ENCODE peak calls at places on chromosomes 12 and 14, in nine cellular contexts. One of them, this sample, is unnamed.

GRCh38 chr12:1815814-1816729 is 4.3 kb upstream of the LRTM2 start:
- DNase-seq in naive thymus-derived CD4-positive, alpha-beta T cell: no peak
- DNase-seq in left lung: no peak
- DNase-seq in IMR-90: no peak
- DNase-seq in heart right ventricle: no peak
- DNase-seq in stomach: no peak
- DNase-seq in fibroblast of lung: no peak
- DNase-seq in keratinocyte: no peak
- DNase-seq in CD8-positive, alpha-beta T cell: no peak
- DNase-seq in this sample: no peak

GRCh38 chr14:92259613-92260357 is 63.2 kb upstream of the SLC24A4 start:
- DNase-seq in naive thymus-derived CD4-positive, alpha-beta T cell: no peak
- DNase-seq in left lung: no peak
- DNase-seq in IMR-90: no peak
- DNase-seq in heart right ventricle: no peak
- DNase-seq in stomach: no peak
- DNase-seq in fibroblast of lung: no peak
- DNase-seq in keratinocyte: no peak
- DNase-seq in CD8-positive, alpha-beta T cell: no peak
- DNase-seq in this sample: no peak

GRCh38 chr12:56933826-56934625 is at the start of gene SDR9C7:
- DNase-seq in naive thymus-derived CD4-positive, alpha-beta T cell: no peak
- DNase-seq in left lung: no peak
- DNase-seq in IMR-90: no peak
- DNase-seq in heart right ventricle: no peak
- DNase-seq in stomach: no peak
- DNase-seq in fibroblast of lung: no peak
- DNase-seq in keratinocyte: no peak
- DNase-seq in CD8-positive, alpha-beta T cell: no peak
- DNase-seq in this sample: no peak

GRCh38 chr14:86022031-86022629 is 492.2 kb downstream of the FLRT2 start:
- DNase-seq in naive thymus-derived CD4-positive, alpha-beta T cell: no peak
- DNase-seq in left lung: no peak
- DNase-seq in IMR-90: peak; percentile 84
- DNase-seq in heart right ventricle: no peak
- DNase-seq in stomach: no peak
- DNase-seq in fibroblast of lung: peak; percentile 60
- DNase-seq in keratinocyte: no peak
- DNase-seq in CD8-positive, alpha-beta T cell: no peak
- DNase-seq in this sample: no peak

GRCh38 chr12:49533331-49533730 is 5.5 kb upstream of the KCNH3 start:
- DNase-seq in naive thymus-derived CD4-positive, alpha-beta T cell: no peak
- DNase-seq in left lung: no peak
- DNase-seq in IMR-90: no peak
- DNase-seq in heart right ventricle: no peak
- DNase-seq in stomach: peak; percentile 28
- DNase-seq in fibroblast of lung: no peak
- DNase-seq in keratinocyte: no peak
- DNase-seq in CD8-positive, alpha-beta T cell: no peak
- DNase-seq in this sample: no peak

GRCh38 chr12:65330341-65330740 is 51.9 kb downstream of the MSRB3 start:
- DNase-seq in naive thymus-derived CD4-positive, alpha-beta T cell: no peak
- DNase-seq in left lung: no peak
- DNase-seq in IMR-90: peak; percentile 69
- DNase-seq in heart right ventricle: no peak
- DNase-seq in stomach: no peak
- DNase-seq in fibroblast of lung: peak; percentile 31
- DNase-seq in keratinocyte: no peak
- DNase-seq in CD8-positive, alpha-beta T cell: no peak
- DNase-seq in this sample: no peak

GRCh38 chr12:51087818-51088217 is 4.4 kb upstream of the CSRNP2 start:
- DNase-seq in naive thymus-derived CD4-positive, alpha-beta T cell: no peak
- DNase-seq in left lung: no peak
- DNase-seq in IMR-90: no peak
- DNase-seq in heart right ventricle: no peak
- DNase-seq in stomach: no peak
- DNase-seq in fibroblast of lung: no peak
- DNase-seq in keratinocyte: no peak
- DNase-seq in CD8-positive, alpha-beta T cell: no peak
- DNase-seq in this sample: no peak

GRCh38 chr12:16076553-16076952 is 165.4 kb downstream of the DERA start:
- DNase-seq in naive thymus-derived CD4-positive, alpha-beta T cell: no peak
- DNase-seq in left lung: no peak
- DNase-seq in IMR-90: peak; percentile 2
- DNase-seq in heart right ventricle: no peak
- DNase-seq in stomach: no peak
- DNase-seq in fibroblast of lung: peak; percentile 12
- DNase-seq in keratinocyte: no peak
- DNase-seq in CD8-positive, alpha-beta T cell: no peak
- DNase-seq in this sample: peak; percentile 3

GRCh38 chr14:24274101-24274543 is 2.7 kb upstream of the RABGGTA start:
- DNase-seq in naive thymus-derived CD4-positive, alpha-beta T cell: peak; percentile 71
- DNase-seq in left lung: no peak
- DNase-seq in IMR-90: peak; percentile 31
- DNase-seq in heart right ventricle: no peak
- DNase-seq in stomach: peak; percentile 63
- DNase-seq in fibroblast of lung: no peak
- DNase-seq in keratinocyte: peak; percentile 95
- DNase-seq in CD8-positive, alpha-beta T cell: no peak
- DNase-seq in this sample: no peak

GRCh38 chr12:109554761-109555160 is 18.5 kb downstream of the MMAB start:
- DNase-seq in naive thymus-derived CD4-positive, alpha-beta T cell: no peak
- DNase-seq in left lung: no peak
- DNase-seq in IMR-90: no peak
- DNase-seq in heart right ventricle: no peak
- DNase-seq in stomach: no peak
- DNase-seq in fibroblast of lung: no peak
- DNase-seq in keratinocyte: no peak
- DNase-seq in CD8-positive, alpha-beta T cell: no peak
- DNase-seq in this sample: no peak

GRCh38 chr12:18430425-18431048 is 169.2 kb downstream of the PIK3C2G start:
- DNase-seq in naive thymus-derived CD4-positive, alpha-beta T cell: no peak
- DNase-seq in left lung: no peak
- DNase-seq in IMR-90: peak; percentile 71
- DNase-seq in heart right ventricle: no peak
- DNase-seq in stomach: peak; percentile 40
- DNase-seq in fibroblast of lung: peak; percentile 78
- DNase-seq in keratinocyte: no peak
- DNase-seq in CD8-positive, alpha-beta T cell: no peak
- DNase-seq in this sample: no peak

GRCh38 chr14:89794096-89794495 is 160.4 kb downstream of the EFCAB11 start:
- DNase-seq in naive thymus-derived CD4-positive, alpha-beta T cell: no peak
- DNase-seq in left lung: no peak
- DNase-seq in IMR-90: no peak
- DNase-seq in heart right ventricle: peak; percentile 52
- DNase-seq in stomach: no peak
- DNase-seq in fibroblast of lung: peak; percentile 25
- DNase-seq in keratinocyte: no peak
- DNase-seq in CD8-positive, alpha-beta T cell: no peak
- DNase-seq in this sample: no peak

GRCh38 chr12:46549527-46550265 is 177.1 kb upstream of the SLC38A2 start:
- DNase-seq in naive thymus-derived CD4-positive, alpha-beta T cell: no peak
- DNase-seq in left lung: no peak
- DNase-seq in IMR-90: peak; percentile 97
- DNase-seq in heart right ventricle: no peak
- DNase-seq in stomach: no peak
- DNase-seq in fibroblast of lung: peak; percentile 96
- DNase-seq in keratinocyte: no peak
- DNase-seq in CD8-positive, alpha-beta T cell: no peak
- DNase-seq in this sample: peak; percentile 71

GRCh38 chr14:100554082-100554677 is 33.0 kb downstream of the BEGAIN start:
- DNase-seq in naive thymus-derived CD4-positive, alpha-beta T cell: no peak
- DNase-seq in left lung: no peak
- DNase-seq in IMR-90: no peak
- DNase-seq in heart right ventricle: peak; percentile 62
- DNase-seq in stomach: peak; percentile 62
- DNase-seq in fibroblast of lung: no peak
- DNase-seq in keratinocyte: no peak
- DNase-seq in CD8-positive, alpha-beta T cell: no peak
- DNase-seq in this sample: no peak

GRCh38 chr14:70441641-70442040 is 10.3 kb upstream of the ADAM21 start:
- DNase-seq in naive thymus-derived CD4-positive, alpha-beta T cell: no peak
- DNase-seq in left lung: no peak
- DNase-seq in IMR-90: no peak
- DNase-seq in heart right ventricle: no peak
- DNase-seq in stomach: no peak
- DNase-seq in fibroblast of lung: no peak
- DNase-seq in keratinocyte: no peak
- DNase-seq in CD8-positive, alpha-beta T cell: no peak
- DNase-seq in this sample: no peak
- H3K9me3 ChIP-seq in naive thymus-derived CD4-positive, alpha-beta T cell: peaks cover 36% of the 10 kb centered on the region
- H3K9me3 ChIP-seq in left lung: no peaks in the 10 kb centered on the region
- H3K9me3 ChIP-seq in IMR-90: peaks cover 20% of the 10 kb centered on the region
- H3K9me3 ChIP-seq in heart right ventricle: peaks cover 60% of the 10 kb centered on the region
- H3K9me3 ChIP-seq in stomach: peaks cover 63% of the 10 kb centered on the region
- H3K9me3 ChIP-seq in fibroblast of lung: no peaks in the 10 kb centered on the region
- H3K9me3 ChIP-seq in keratinocyte: peaks cover 3% of the 10 kb centered on the region
- H3K9me3 ChIP-seq in CD8-positive, alpha-beta T cell: peaks cover 8% of the 10 kb centered on the region
- H3K9me3 ChIP-seq in this sample: peaks cover 2% of the 10 kb centered on the region

DNA sequence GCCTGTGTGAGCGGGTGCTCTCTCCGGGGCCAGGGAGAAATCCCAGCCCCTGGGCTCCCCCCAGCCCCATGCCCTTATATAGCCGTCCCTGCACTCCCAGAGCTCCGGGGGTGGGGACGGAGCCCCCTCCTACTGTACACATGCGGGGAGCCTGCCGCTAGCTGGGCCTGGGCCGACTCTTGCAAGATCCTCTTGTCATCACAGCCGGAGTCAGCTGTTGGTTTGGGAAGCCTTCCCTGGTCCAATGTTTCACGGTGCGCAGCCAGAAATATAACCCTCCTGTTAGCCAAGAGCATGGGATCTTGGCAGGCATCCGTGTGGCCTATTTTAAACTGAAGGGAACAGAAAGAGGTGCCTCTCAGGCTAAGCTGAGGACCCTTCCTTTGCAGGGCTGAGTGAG is 175.2 kb downstream of the TSPAN9 start:
- DNase-seq in naive thymus-derived CD4-positive, alpha-beta T cell: no peak
- DNase-seq in left lung: peak; percentile 80
- DNase-seq in IMR-90: peak; percentile 74
- DNase-seq in heart right ventricle: peak; percentile 81
- DNase-seq in stomach: peak; percentile 56
- DNase-seq in fibroblast of lung: peak; percentile 95
- DNase-seq in keratinocyte: no peak
- DNase-seq in CD8-positive, alpha-beta T cell: no peak
- DNase-seq in this sample: no peak
- H3K27ac ChIP-seq in naive thymus-derived CD4-positive, alpha-beta T cell: no peak overlapping the region
- H3K27ac ChIP-seq in left lung: no peak overlapping the region
- H3K27ac ChIP-seq in IMR-90: no peak overlapping the region
- H3K27ac ChIP-seq in heart right ventricle: peak overlapping the region; percentile 88
- H3K27ac ChIP-seq in stomach: peak overlapping the region; percentile 69
- H3K27ac ChIP-seq in fibroblast of lung: no peak overlapping the region
- H3K27ac ChIP-seq in keratinocyte: no peak overlapping the region
- H3K27ac ChIP-seq in CD8-positive, alpha-beta T cell: no peak overlapping the region
- H3K27ac ChIP-seq in this sample: no peak overlapping the region

DNA sequence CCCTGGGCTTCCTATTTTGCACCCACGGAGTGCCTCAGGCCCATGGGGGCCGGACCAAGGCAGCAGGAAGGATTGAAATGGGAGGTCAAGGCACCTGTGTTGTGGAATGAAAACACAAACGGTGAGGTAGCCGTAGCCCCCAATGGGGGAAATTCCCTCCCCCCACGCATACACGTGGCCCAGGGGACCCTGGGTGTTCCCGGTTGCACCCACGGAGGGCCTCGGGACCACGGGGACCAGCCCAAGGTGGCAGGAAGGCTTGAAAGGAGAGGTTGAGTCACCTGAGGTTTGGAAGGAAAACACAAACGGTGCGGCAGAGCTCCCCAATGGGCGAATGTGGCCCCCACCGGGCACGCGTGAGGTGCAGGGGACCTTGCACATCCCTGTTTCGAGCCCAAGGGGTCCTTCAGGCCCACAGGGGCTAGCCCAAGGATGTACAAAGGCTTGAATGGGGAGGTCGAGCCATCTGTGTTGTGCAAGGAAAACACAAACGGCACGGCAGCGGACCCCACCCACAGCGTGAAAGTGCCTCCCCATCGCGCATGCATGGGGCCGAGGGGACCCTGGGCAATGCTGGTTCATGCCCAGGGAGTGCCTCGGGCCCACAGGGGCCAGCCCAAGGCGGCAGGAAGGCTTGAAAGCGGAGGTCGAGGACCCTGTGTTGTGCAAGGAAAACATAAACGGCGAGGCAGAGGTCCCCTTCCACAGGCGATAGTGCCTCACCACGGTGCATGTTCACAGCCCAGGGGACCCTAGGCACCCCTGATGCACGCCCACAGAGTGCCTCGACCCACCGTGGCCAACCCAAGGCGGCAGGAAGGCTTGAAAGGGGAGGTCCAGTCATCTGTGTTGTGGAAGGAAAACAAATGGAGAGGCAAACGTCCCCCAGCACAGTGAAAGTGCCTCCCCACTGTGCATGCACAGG is 376.7 kb downstream of the ALG10 start:
- DNase-seq in naive thymus-derived CD4-positive, alpha-beta T cell: no peak
- DNase-seq in left lung: peak; percentile 51
- DNase-seq in IMR-90: no peak
- DNase-seq in heart right ventricle: peak; percentile 2
- DNase-seq in stomach: peak; percentile 16
- DNase-seq in fibroblast of lung: no peak
- DNase-seq in keratinocyte: no peak
- DNase-seq in CD8-positive, alpha-beta T cell: peak; percentile 6
- DNase-seq in this sample: no peak
- H3K9me3 ChIP-seq in naive thymus-derived CD4-positive, alpha-beta T cell: peaks cover 65% of the 10 kb centered on the region
- H3K9me3 ChIP-seq in left lung: no peaks in the 10 kb centered on the region
- H3K9me3 ChIP-seq in IMR-90: peaks cover 74% of the 10 kb centered on the region
- H3K9me3 ChIP-seq in heart right ventricle: peaks cover 98% of the 10 kb centered on the region
- H3K9me3 ChIP-seq in stomach: peaks cover 100% of the 10 kb centered on the region
- H3K9me3 ChIP-seq in fibroblast of lung: no peaks in the 10 kb centered on the region
- H3K9me3 ChIP-seq in keratinocyte: peaks cover 19% of the 10 kb centered on the region
- H3K9me3 ChIP-seq in CD8-positive, alpha-beta T cell: no peaks in the 10 kb centered on the region
- H3K9me3 ChIP-seq in this sample: peaks cover 23% of the 10 kb centered on the region

GRCh38 chr12:117033382-117034045 is 65.7 kb downstream of the TESC start:
- DNase-seq in naive thymus-derived CD4-positive, alpha-beta T cell: no peak
- DNase-seq in left lung: peak; percentile 60
- DNase-seq in IMR-90: no peak
- DNase-seq in heart right ventricle: no peak
- DNase-seq in stomach: peak; percentile 58
- DNase-seq in fibroblast of lung: no peak
- DNase-seq in keratinocyte: no peak
- DNase-seq in CD8-positive, alpha-beta T cell: no peak
- DNase-seq in this sample: no peak

GRCh38 chr12:117031843-117032592 is 67.2 kb downstream of the TESC start:
- DNase-seq in naive thymus-derived CD4-positive, alpha-beta T cell: no peak
- DNase-seq in left lung: no peak
- DNase-seq in IMR-90: no peak
- DNase-seq in heart right ventricle: no peak
- DNase-seq in stomach: peak; percentile 29
- DNase-seq in fibroblast of lung: no peak
- DNase-seq in keratinocyte: no peak
- DNase-seq in CD8-positive, alpha-beta T cell: no peak
- DNase-seq in this sample: no peak

GRCh38 chr12:117034691-117035090 is 64.5 kb downstream of the TESC start:
- DNase-seq in naive thymus-derived CD4-positive, alpha-beta T cell: no peak
- DNase-seq in left lung: peak; percentile 43
- DNase-seq in IMR-90: no peak
- DNase-seq in heart right ventricle: no peak
- DNase-seq in stomach: no peak
- DNase-seq in fibroblast of lung: no peak
- DNase-seq in keratinocyte: no peak
- DNase-seq in CD8-positive, alpha-beta T cell: no peak
- DNase-seq in this sample: no peak

GRCh38 chr12:117034249-117034648 is 65.0 kb downstream of the TESC start:
- DNase-seq in naive thymus-derived CD4-positive, alpha-beta T cell: no peak
- DNase-seq in left lung: no peak
- DNase-seq in IMR-90: no peak
- DNase-seq in heart right ventricle: no peak
- DNase-seq in stomach: no peak
- DNase-seq in fibroblast of lung: no peak
- DNase-seq in keratinocyte: no peak
- DNase-seq in CD8-positive, alpha-beta T cell: no peak
- DNase-seq in this sample: no peak

GRCh38 chr12:117032593-117033381 is 66.4 kb downstream of the TESC start:
- DNase-seq in naive thymus-derived CD4-positive, alpha-beta T cell: no peak
- DNase-seq in left lung: peak; percentile 77
- DNase-seq in IMR-90: peak; percentile 35
- DNase-seq in heart right ventricle: no peak
- DNase-seq in stomach: peak; percentile 25
- DNase-seq in fibroblast of lung: no peak
- DNase-seq in keratinocyte: no peak
- DNase-seq in CD8-positive, alpha-beta T cell: no peak
- DNase-seq in this sample: peak; percentile 9
- H3K27ac ChIP-seq in naive thymus-derived CD4-positive, alpha-beta T cell: no peak overlapping the region
- H3K27ac ChIP-seq in left lung: no peak overlapping the region
- H3K27ac ChIP-seq in IMR-90: no peak overlapping the region
- H3K27ac ChIP-seq in heart right ventricle: peak overlapping the region; percentile 57
- H3K27ac ChIP-seq in stomach: peak overlapping the region; percentile 58
- H3K27ac ChIP-seq in fibroblast of lung: no peak overlapping the region
- H3K27ac ChIP-seq in keratinocyte: no peak overlapping the region
- H3K27ac ChIP-seq in CD8-positive, alpha-beta T cell: no peak overlapping the region
- H3K27ac ChIP-seq in this sample: no peak overlapping the region

This sample was measured in SJSA1.